ENCODE peak calls at places on chromosomes 4 and X, in six cellular contexts. One of them, this sample, is unnamed.
A peak's percentile ranks its signal among the peaks of the same experiment; 100 is the strongest.

GRCh38 chr4:20026456-20026855 is 225.2 kb upstream of the SLIT2 start:
- DNase-seq in gastrocnemius medialis: no peak
- DNase-seq in spleen: no peak
- DNase-seq in heart left ventricle: no peak
- DNase-seq in body of pancreas: no peak
- DNase-seq in A549: no peak
- DNase-seq in this sample: no peak

GRCh38 chr4:176622251-176622968 is 170.3 kb downstream of the VEGFC start:
- DNase-seq in gastrocnemius medialis: no peak
- DNase-seq in heart left ventricle: no peak
- DNase-seq in body of pancreas: no peak
- DNase-seq in spleen: no peak
- DNase-seq in A549: peak; percentile 48
- DNase-seq in this sample: peak; percentile 28

GRCh38 chrX:104141087-104141760 is 15.6 kb downstream of the SLC25A53 start:
- DNase-seq in A549: no peak
- DNase-seq in gastrocnemius medialis: no peak
- DNase-seq in spleen: no peak
- DNase-seq in body of pancreas: peak; percentile 20
- DNase-seq in heart left ventricle: no peak
- DNase-seq in this sample: no peak

GRCh38 chrX:80879143-80879542 is 69.5 kb upstream of the BRWD3 start:
- DNase-seq in body of pancreas: peak; percentile 31
- DNase-seq in heart left ventricle: no peak
- DNase-seq in gastrocnemius medialis: no peak
- DNase-seq in A549: no peak
- DNase-seq in spleen: no peak
- DNase-seq in this sample: peak; percentile 43

GRCh38 chr4:187363453-187363852 is 632.1 kb upstream of the ZFP42 start:
- DNase-seq in body of pancreas: no peak
- DNase-seq in A549: no peak
- DNase-seq in heart left ventricle: no peak
- DNase-seq in gastrocnemius medialis: no peak
- DNase-seq in spleen: no peak
- DNase-seq in this sample: no peak

GRCh38 chr4:140291259-140291658 is 82.2 kb upstream of the SCOC start:
- DNase-seq in gastrocnemius medialis: no peak
- DNase-seq in body of pancreas: no peak
- DNase-seq in A549: no peak
- DNase-seq in heart left ventricle: no peak
- DNase-seq in spleen: no peak
- DNase-seq in this sample: no peak

GRCh38 chr4:183478926-183479325 is 25.9 kb upstream of the ING2 start:
- DNase-seq in heart left ventricle: no peak
- DNase-seq in gastrocnemius medialis: no peak
- DNase-seq in body of pancreas: no peak
- DNase-seq in spleen: no peak
- DNase-seq in A549: no peak
- DNase-seq in this sample: no peak

GRCh38 chrX:69093960-69094935 is 71.0 kb downstream of the PJA1 start:
- DNase-seq in gastrocnemius medialis: no peak
- DNase-seq in body of pancreas: peak; percentile 52
- DNase-seq in heart left ventricle: no peak
- DNase-seq in A549: peak; percentile 58
- DNase-seq in spleen: peak; percentile 59
- DNase-seq in this sample: peak; percentile 59

GRCh38 chrX:39519213-39519544 is 578.6 kb downstream of the BCOR start:
- DNase-seq in heart left ventricle: no peak
- DNase-seq in body of pancreas: peak; percentile 51
- DNase-seq in gastrocnemius medialis: no peak
- DNase-seq in spleen: no peak
- DNase-seq in A549: no peak
- DNase-seq in this sample: peak; percentile 55

GRCh38 chrX:47573334-47574095 is 8.7 kb upstream of the TIMP1 start:
- DNase-seq in heart left ventricle: peak; percentile 68
- DNase-seq in gastrocnemius medialis: no peak
- DNase-seq in body of pancreas: peak; percentile 17
- DNase-seq in spleen: no peak
- DNase-seq in A549: no peak
- DNase-seq in this sample: no peak

GRCh38 chrX:79182616-79183015 is 38.1 kb downstream of the GPR174 start:
- DNase-seq in A549: no peak
- DNase-seq in heart left ventricle: no peak
- DNase-seq in spleen: no peak
- DNase-seq in body of pancreas: no peak
- DNase-seq in gastrocnemius medialis: no peak
- DNase-seq in this sample: no peak

GRCh38 chr4:55078987-55079386 is 46.4 kb downstream of the KDR start:
- DNase-seq in heart left ventricle: peak; percentile 73
- DNase-seq in A549: no peak
- DNase-seq in gastrocnemius medialis: no peak
- DNase-seq in body of pancreas: peak; percentile 18
- DNase-seq in spleen: no peak
- DNase-seq in this sample: no peak

GRCh38 chr4:127140306-127140705 is 492.5 kb upstream of the INTU start:
- DNase-seq in body of pancreas: no peak
- DNase-seq in spleen: no peak
- DNase-seq in A549: peak; percentile 20
- DNase-seq in heart left ventricle: no peak
- DNase-seq in gastrocnemius medialis: no peak
- DNase-seq in this sample: no peak

GRCh38 chrX:21883258-21883657 is 27.5 kb downstream of the YY2 start:
- DNase-seq in gastrocnemius medialis: peak; percentile 1
- DNase-seq in heart left ventricle: no peak
- DNase-seq in A549: peak; percentile 0
- DNase-seq in body of pancreas: peak; percentile 19
- DNase-seq in spleen: no peak
- DNase-seq in this sample: peak; percentile 3

GRCh38 chr4:186104895-186105720 is 604 bp downstream of the FAM149A start:
- DNase-seq in body of pancreas: peak; percentile 35
- DNase-seq in spleen: peak; percentile 79
- DNase-seq in heart left ventricle: no peak
- DNase-seq in gastrocnemius medialis: no peak
- DNase-seq in A549: no peak
- DNase-seq in this sample: peak; percentile 31

GRCh38 chrX:65266482-65266881 is 268.1 kb downstream of the LAS1L start:
- DNase-seq in heart left ventricle: no peak
- DNase-seq in gastrocnemius medialis: no peak
- DNase-seq in body of pancreas: no peak
- DNase-seq in spleen: no peak
- DNase-seq in A549: no peak
- DNase-seq in this sample: no peak

GRCh38 chr4:152342293-152342692 is 193.6 kb downstream of the FBXW7 start:
- DNase-seq in heart left ventricle: no peak
- DNase-seq in body of pancreas: no peak
- DNase-seq in gastrocnemius medialis: no peak
- DNase-seq in spleen: no peak
- DNase-seq in A549: no peak
- DNase-seq in this sample: no peak

GRCh38 chr4:126051709-126052424 is 737.1 kb downstream of the FAT4 start:
- DNase-seq in body of pancreas: no peak
- DNase-seq in gastrocnemius medialis: no peak
- DNase-seq in heart left ventricle: no peak
- DNase-seq in spleen: no peak
- DNase-seq in A549: no peak
- DNase-seq in this sample: no peak

GRCh38 chr4:22991576-22991975 is 298.8 kb downstream of the GBA3 start:
- DNase-seq in heart left ventricle: no peak
- DNase-seq in gastrocnemius medialis: no peak
- DNase-seq in body of pancreas: no peak
- DNase-seq in spleen: no peak
- DNase-seq in A549: no peak
- DNase-seq in this sample: no peak

GRCh38 chr4:2806392-2807355 is 13.8 kb downstream of the SH3BP2 start:
- DNase-seq in heart left ventricle: peak; percentile 82
- DNase-seq in spleen: peak; percentile 87
- DNase-seq in A549: no peak
- DNase-seq in gastrocnemius medialis: peak; percentile 63
- DNase-seq in body of pancreas: peak; percentile 78
- DNase-seq in this sample: peak; percentile 91

GRCh38 chr4:179292443-179292842 is 1850.2 kb upstream of the AGA start:
- DNase-seq in heart left ventricle: no peak
- DNase-seq in spleen: no peak
- DNase-seq in gastrocnemius medialis: no peak
- DNase-seq in body of pancreas: no peak
- DNase-seq in A549: no peak
- DNase-seq in this sample: no peak

GRCh38 chr4:184100297-184100885 is 117.3 kb downstream of the ENPP6 start:
- DNase-seq in body of pancreas: peak; percentile 38
- DNase-seq in heart left ventricle: peak; percentile 85
- DNase-seq in spleen: peak; percentile 86
- DNase-seq in A549: peak; percentile 14
- DNase-seq in gastrocnemius medialis: no peak
- DNase-seq in this sample: peak; percentile 48

GRCh38 chr4:153523171-153523757 is 57.1 kb downstream of the TMEM131L start:
- DNase-seq in gastrocnemius medialis: no peak
- DNase-seq in spleen: no peak
- DNase-seq in body of pancreas: no peak
- DNase-seq in heart left ventricle: no peak
- DNase-seq in A549: no peak
- DNase-seq in this sample: no peak

GRCh38 chr4:114041117-114041475 is 61.6 kb upstream of the ARSJ start:
- DNase-seq in spleen: no peak
- DNase-seq in body of pancreas: no peak
- DNase-seq in heart left ventricle: no peak
- DNase-seq in A549: no peak
- DNase-seq in gastrocnemius medialis: no peak
- DNase-seq in this sample: no peak

GRCh38 chr4:180407273-180407885 is 1835.8 kb upstream of the TENM3 start:
- DNase-seq in spleen: no peak
- DNase-seq in body of pancreas: no peak
- DNase-seq in A549: no peak
- DNase-seq in gastrocnemius medialis: no peak
- DNase-seq in heart left ventricle: no peak
- DNase-seq in this sample: no peak

GRCh38 chrX:13026877-13027652 is 17.4 kb downstream of the FAM9C start:
- DNase-seq in gastrocnemius medialis: no peak
- DNase-seq in body of pancreas: no peak
- DNase-seq in heart left ventricle: no peak
- DNase-seq in A549: no peak
- DNase-seq in spleen: no peak
- DNase-seq in this sample: no peak
- H3K4me1 ChIP-seq in gastrocnemius medialis: no peaks in the 10 kb centered on the region
- H3K4me1 ChIP-seq in body of pancreas: peaks cover 23% of the 10 kb centered on the region
- H3K4me1 ChIP-seq in heart left ventricle: peaks cover 4% of the 10 kb centered on the region
- H3K4me1 ChIP-seq in A549: peaks cover 59% of the 10 kb centered on the region
- H3K4me1 ChIP-seq in spleen: peaks cover 44% of the 10 kb centered on the region
- H3K4me1 ChIP-seq in this sample: no peaks in the 10 kb centered on the region

DNA sequence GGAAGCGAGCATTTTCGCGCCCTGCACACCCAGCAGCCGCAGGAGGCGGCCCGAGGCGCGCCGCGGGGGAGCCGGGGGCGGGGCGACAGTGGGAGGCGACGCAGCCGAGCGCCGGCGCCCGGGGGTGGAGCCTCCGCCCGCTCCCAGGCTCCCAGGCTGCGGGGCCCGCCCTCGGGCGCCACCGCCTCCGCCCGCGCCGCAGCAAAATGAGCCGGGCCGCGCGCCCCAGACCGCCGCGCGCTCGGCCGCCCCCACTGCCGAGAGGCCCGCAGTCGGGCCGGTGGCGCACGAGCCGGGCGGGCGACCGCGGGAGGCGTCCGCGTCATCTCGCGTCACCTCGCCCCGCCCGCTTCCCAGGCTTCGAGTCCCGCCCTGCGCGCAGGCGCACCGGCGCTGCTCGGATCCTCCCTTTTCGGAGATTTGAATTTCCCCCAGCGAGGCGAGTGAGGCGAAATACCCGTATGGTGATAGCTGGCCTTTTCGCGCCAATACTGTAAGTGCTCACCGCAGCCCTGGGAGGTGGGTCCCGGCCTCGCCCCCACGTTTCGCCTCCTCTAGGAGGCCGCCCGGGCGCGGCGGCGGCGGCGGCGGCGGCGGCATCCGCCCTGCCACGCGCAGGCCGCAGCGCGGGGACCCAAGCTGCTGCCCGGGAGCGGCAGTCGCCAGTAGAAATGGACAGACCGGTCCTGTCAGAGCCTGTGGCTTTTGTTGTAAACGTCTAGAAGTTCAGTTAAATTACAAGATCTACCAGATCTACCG is at the start of gene TMEM187:
- DNase-seq in body of pancreas: peak; percentile 88
- DNase-seq in A549: peak; percentile 94
- DNase-seq in heart left ventricle: peak; percentile 91
- DNase-seq in gastrocnemius medialis: peak; percentile 68
- DNase-seq in spleen: peak; percentile 95
- DNase-seq in this sample: peak; percentile 81
- TF ChIP-seq POLR2A in body of pancreas: peak; percentile 37
- TF ChIP-seq POLR2A in A549: no peak
- TF ChIP-seq POLR2A in heart left ventricle: no peak
- TF ChIP-seq POLR2A in gastrocnemius medialis: peak; percentile 60
- TF ChIP-seq POLR2A in spleen: no peak
- TF ChIP-seq POLR2A in this sample: no peak

GRCh38 chr4:5710065-5710961 is 688 bp upstream of the EVC start:
- DNase-seq in body of pancreas: no peak
- DNase-seq in spleen: no peak
- DNase-seq in A549: peak; percentile 33
- DNase-seq in heart left ventricle: no peak
- DNase-seq in gastrocnemius medialis: no peak
- DNase-seq in this sample: no peak
- H3K4me3 ChIP-seq in body of pancreas: peak overlapping the region; percentile 21
- H3K4me3 ChIP-seq in spleen: no peak overlapping the region
- H3K4me3 ChIP-seq in A549: peak overlapping the region; percentile 87
- H3K4me3 ChIP-seq in heart left ventricle: peak overlapping the region; percentile 59
- H3K4me3 ChIP-seq in gastrocnemius medialis: peak overlapping the region; percentile 40
- H3K4me3 ChIP-seq in this sample: peak overlapping the region; percentile 35

GRCh38 chrX:20593836-20594235 is 327.1 kb upstream of the RPS6KA3 start:
- DNase-seq in A549: no peak
- DNase-seq in gastrocnemius medialis: no peak
- DNase-seq in spleen: no peak
- DNase-seq in body of pancreas: no peak
- DNase-seq in heart left ventricle: no peak
- DNase-seq in this sample: no peak

GRCh38 chrX:20594985-20595384 is 328.3 kb upstream of the RPS6KA3 start:
- DNase-seq in heart left ventricle: no peak
- DNase-seq in spleen: no peak
- DNase-seq in body of pancreas: no peak
- DNase-seq in gastrocnemius medialis: no peak
- DNase-seq in A549: peak; percentile 9
- DNase-seq in this sample: no peak

GRCh38 chrX:20595928-20596550 is 329.3 kb upstream of the RPS6KA3 start:
- DNase-seq in A549: no peak
- DNase-seq in spleen: no peak
- DNase-seq in body of pancreas: no peak
- DNase-seq in heart left ventricle: no peak
- DNase-seq in gastrocnemius medialis: no peak
- DNase-seq in this sample: peak; percentile 17

GRCh38 chrX:20593402-20593801 is 326.7 kb upstream of the RPS6KA3 start:
- DNase-seq in heart left ventricle: no peak
- DNase-seq in spleen: no peak
- DNase-seq in A549: no peak
- DNase-seq in body of pancreas: no peak
- DNase-seq in gastrocnemius medialis: no peak
- DNase-seq in this sample: no peak

DNA sequence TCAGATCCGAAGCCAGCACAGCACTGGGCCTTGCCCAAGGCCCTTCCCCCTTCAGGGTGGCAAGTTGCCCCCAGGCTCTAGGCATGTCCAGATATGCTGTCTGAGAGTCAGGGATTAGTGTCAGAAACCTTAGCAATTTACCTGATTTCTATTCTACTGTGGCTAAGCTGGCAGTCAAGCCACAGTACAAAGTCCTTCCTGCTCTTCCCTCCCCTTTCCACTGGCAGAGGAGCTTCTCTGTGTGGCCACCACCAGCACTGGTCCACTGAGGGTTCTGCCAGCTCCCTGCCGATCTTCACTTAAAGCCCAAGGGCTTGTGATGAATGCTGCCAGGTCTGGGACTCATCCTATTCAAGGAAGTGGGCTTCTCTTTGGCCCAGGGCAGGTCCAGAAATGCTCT is 324.5 kb upstream of the RPS6KA3 start:
- DNase-seq in body of pancreas: no peak
- DNase-seq in gastrocnemius medialis: no peak
- DNase-seq in spleen: no peak
- DNase-seq in heart left ventricle: no peak
- DNase-seq in A549: no peak
- DNase-seq in this sample: no peak
- H3K4me1 ChIP-seq in body of pancreas: no peaks in the 10 kb centered on the region
- H3K4me1 ChIP-seq in gastrocnemius medialis: no peaks in the 10 kb centered on the region
- H3K4me1 ChIP-seq in spleen: no peaks in the 10 kb centered on the region
- H3K4me1 ChIP-seq in heart left ventricle: no peaks in the 10 kb centered on the region
- H3K4me1 ChIP-seq in A549: peaks cover 10% of the 10 kb centered on the region
- H3K4me1 ChIP-seq in this sample: no peaks in the 10 kb centered on the region

This sample was measured in thyroid gland.